ENCODE peak calls at places on chromosome 9, in six cellular contexts. L is kidney glomerular epithelial cell; Q is COR-L47; R is GM10248; X is tibial nerve; B is stimulated activated CD4-positive, alpha-beta T cell treated with anti-CD3 and anti-CD28 coated beads, Interleukin-1b, Interleukin-23, amount 100 ng/mL, for 4 hours. F is an unnamed sample.

GRCh38 chr9:134737842-134738580 is 96.4 kb downstream of the COL5A1 start:
- DNase-seq in R (no peak), Q (no peak), X (no peak), B (no peak), L (no peak), F (no peak)

GRCh38 chr9:134557331-134557730 is 84.3 kb upstream of the COL5A1 start:
- DNase-seq in B (no peak), L (no peak), R (no peak), X (peak), Q (no peak), F (no peak)

GRCh38 chr9:115651456-115651855 is 502.1 kb upstream of the PAPPA start:
- DNase-seq in Q (no peak), X (no peak), B (no peak), L (no peak), R (no peak), F (no peak)

GRCh38 chr9:75890541-75891276 is at the start of gene PCSK5:
- DNase-seq in X (peak), R (peak), L (no peak), Q (peak), B (peak), F (peak)

GRCh38 chr9:127611796-127612790 is at the start of gene STXBP1:
- DNase-seq in B (peak), Q (peak), R (peak), L (peak), X (peak), F (no peak)

GRCh38 chr9:6449086-6449485 is 36.1 kb downstream of the UHRF2 start:
- DNase-seq in X (no peak), Q (no peak), R (no peak), B (no peak), L (no peak), F (no peak)

GRCh38 chr9:98567540-98568233 is 141.0 kb downstream of the GABBR2 start:
- DNase-seq in R (no peak), B (no peak), Q (no peak), L (no peak), X (no peak), F (no peak)

GRCh38 chr9:134948149-134948548 is 30.4 kb upstream of the FCN1 start:
- DNase-seq in X (no peak), L (no peak), R (no peak), Q (no peak), B (no peak), F (no peak)

GRCh38 chr9:69420611-69421270 is 95.7 kb downstream of the ENTREP1 start:
- DNase-seq in B (no peak), R (no peak), Q (no peak), L (no peak), X (no peak), F (no peak)

GRCh38 chr9:79471577-79472543 is 99.9 kb upstream of the TLE4 start:
- DNase-seq in Q (peak), B (no peak), R (no peak), X (peak), L (no peak), F (no peak)

GRCh38 chr9:7333714-7334113 is 465.9 kb downstream of the DMAC1 start:
- DNase-seq in R (no peak), B (no peak), L (no peak), Q (no peak), X (no peak), F (no peak)

GRCh38 chr9:134322781-134323241 is 3.4 kb upstream of the RXRA start:
- DNase-seq in B (no peak), L (no peak), Q (no peak), R (no peak), X (no peak), F (no peak)

GRCh38 chr9:129197978-129198736 is 20.1 kb upstream of the IER5L start:
- DNase-seq in Q (no peak), R (no peak), B (no peak), X (peak), L (peak), F (no peak)

GRCh38 chr9:106644661-106645060 is 218.3 kb upstream of the ZNF462 start:
- DNase-seq in R (no peak), B (no peak), X (no peak), Q (no peak), L (no peak), F (no peak)

GRCh38 chr9:32644698-32645097 is 9.2 kb upstream of the TAF1L start:
- DNase-seq in Q (no peak), B (no peak), R (no peak), X (no peak), L (peak), F (no peak)

GRCh38 chr9:94920439-94920951 is 194.0 kb downstream of the AOPEP start:
- DNase-seq in Q (no peak), L (peak), B (no peak), X (peak), R (no peak), F (no peak)

GRCh38 chr9:35719546-35719945 is 12.4 kb downstream of the TLN1 start:
- DNase-seq in X (no peak), B (no peak), Q (no peak), L (no peak), R (no peak), F (no peak)

GRCh38 chr9:114834386-114834785 is 28.5 kb upstream of the TNFSF15 start:
- DNase-seq in X (no peak), L (no peak), Q (no peak), R (no peak), B (no peak), F (no peak)

GRCh38 chr9:125370786-125371185 is 109.2 kb downstream of the GAPVD1 start:
- DNase-seq in L (no peak), Q (no peak), X (no peak), R (no peak), B (no peak), F (no peak)

GRCh38 chr9:82675605-82676004 is 387.3 kb downstream of the RASEF start:
- DNase-seq in Q (no peak), R (no peak), L (no peak), X (no peak), B (no peak), F (no peak)

GRCh38 chr9:77710276-77710675 is 62.2 kb upstream of the GNA14 start:
- DNase-seq in Q (no peak), R (no peak), X (no peak), L (no peak), B (no peak), F (no peak)

GRCh38 chr9:136902259-136902821 is 16.0 kb downstream of the TRAF2 start:
- DNase-seq in Q (no peak), B (peak), R (peak), X (no peak), L (peak), F (no peak)

GRCh38 chr9:68780735-68781134 is 75.7 kb downstream of the PIP5K1B start:
- DNase-seq in B (no peak), Q (peak), R (no peak), L (no peak), X (no peak), F (no peak)

GRCh38 chr9:36140086-36141084 is 3.9 kb downstream of the GLIPR2 start:
- DNase-seq in L (no peak), B (no peak), Q (no peak), R (no peak), X (no peak), F (no peak)

GRCh38 chr9:90290716-90291485 is 351.7 kb downstream of the DIRAS2 start:
- DNase-seq in L (no peak), X (no peak), Q (no peak), R (no peak), B (no peak), F (no peak)

GRCh38 chr9:37994639-37995347 is 74.2 kb downstream of the SHB start:
- DNase-seq in Q (peak), L (peak), B (no peak), R (peak), X (peak), F (peak)

F was measured in NCI-H524 treated with DMSO at 0.1 percent for 48 hours.